ENCODE peak calls at places on chromosome 9, in four cellular contexts. F, R, Q and K are unnamed samples.

GRCh38 chr9:134834957-134835419 is 45.6 kb upstream of the FCN2 start:
- DNase-seq in F (no peak), R (no peak), Q (no peak), K (no peak)

GRCh38 chr9:109817846-109818472 is 38.0 kb downstream of the PALM2AKAP2 start:
- DNase-seq in F (peak; percentile 82), R (peak; percentile 99), Q (peak; percentile 20), K (peak; percentile 88)

GRCh38 chr9:34001308-34001707 is 47.4 kb downstream of the UBAP2 start:
- DNase-seq in F (no peak), R (no peak), Q (no peak), K (no peak)

GRCh38 chr9:72462340-72462739 is 59.1 kb upstream of the TMC1 start:
- DNase-seq in F (no peak), R (peak; percentile 75), Q (no peak), K (peak; percentile 75)

GRCh38 chr9:124260769-124261603 is 3.2 kb downstream of the NEK6 start:
- DNase-seq in F (peak; percentile 33), R (peak; percentile 69), Q (no peak), K (peak; percentile 80)

GRCh38 chr9:13690595-13690994 is 411.1 kb upstream of the MPDZ start:
- DNase-seq in F (no peak), R (peak; percentile 29), Q (no peak), K (no peak)

GRCh38 chr9:130932220-130933069 is 6.6 kb downstream of the FIBCD1 start:
- DNase-seq in F (peak; percentile 73), R (peak; percentile 75), Q (no peak), K (no peak)

GRCh38 chr9:124810513-124811355 is 33.8 kb downstream of the OLFML2A start:
- DNase-seq in F (no peak), R (peak; percentile 90), Q (no peak), K (no peak)

GRCh38 chr9:107868166-107868565 is 378.6 kb upstream of the KLF4 start:
- DNase-seq in F (no peak), R (no peak), Q (no peak), K (no peak)

GRCh38 chr9:135951889-135952663 is 9.1 kb downstream of the UBAC1 start:
- DNase-seq in F (peak; percentile 99), R (peak; percentile 91), Q (no peak), K (no peak)

GRCh38 chr9:92774274-92774673 is 9.6 kb upstream of the BICD2 start:
- DNase-seq in F (no peak), R (peak; percentile 97), Q (no peak), K (no peak)

GRCh38 chr9:91421987-91422765 is 1.5 kb downstream of the NFIL3 start:
- DNase-seq in F (peak; percentile 26), R (peak; percentile 41), Q (no peak), K (peak; percentile 46)

GRCh38 chr9:136222896-136223266 is 18.0 kb upstream of the LHX3 start:
- DNase-seq in F (no peak), R (no peak), Q (no peak), K (no peak)

GRCh38 chr9:119453490-119453911 is 84.3 kb upstream of the BRINP1 start:
- DNase-seq in F (no peak), R (no peak), Q (no peak), K (no peak)

GRCh38 chr9:125852386-125852785 is 105.2 kb downstream of the PBX3 start:
- DNase-seq in F (no peak), R (no peak), Q (no peak), K (no peak)

GRCh38 chr9:128422783-128423150 is 2.1 kb downstream of the CERCAM start:
- DNase-seq in F (no peak), R (no peak), Q (no peak), K (no peak)

GRCh38 chr9:33211695-33212393 is 28.1 kb upstream of the SPINK4 start:
- DNase-seq in F (no peak), R (peak; percentile 38), Q (no peak), K (no peak)

GRCh38 chr9:109248133-109248581 is 72.7 kb downstream of the EPB41L4B start:
- DNase-seq in F (no peak), R (peak; percentile 57), Q (no peak), K (no peak)

GRCh38 chr9:38215465-38215864 is 146.4 kb upstream of the SHB start:
- DNase-seq in F (peak; percentile 28), R (no peak), Q (no peak), K (peak; percentile 25)

GRCh38 chr9:38026021-38026809 is 42.8 kb downstream of the SHB start:
- DNase-seq in F (peak; percentile 66), R (peak; percentile 98), Q (no peak), K (peak; percentile 98)

GRCh38 chr9:17021379-17021970 is 113.4 kb upstream of the CNTLN start:
- DNase-seq in F (no peak), R (peak; percentile 47), Q (no peak), K (no peak)

GRCh38 chr9:14031015-14031414 is 282.9 kb downstream of the NFIB start:
- DNase-seq in F (peak; percentile 7), R (peak; percentile 18), Q (no peak), K (peak; percentile 84)

GRCh38 chr9:21029661-21030060 is 1.8 kb downstream of the HACD4 start:
- DNase-seq in F (no peak), R (no peak), Q (no peak), K (no peak)

GRCh38 chr9:93676310-93677054 is 100.1 kb downstream of the PHF2 start:
- DNase-seq in F (no peak), R (no peak), Q (no peak), K (no peak)

GRCh38 chr9:110763568-110763967 is 95.0 kb downstream of the MUSK start:
- DNase-seq in F (no peak), R (no peak), Q (no peak), K (no peak)

GRCh38 chr9:137878146-137878941 is 762 bp downstream of the CACNA1B start:
- DNase-seq in F (peak; percentile 32), R (no peak), Q (no peak), K (peak; percentile 30)

GRCh38 chr9:19049872-19050636 is 827 bp downstream of the RRAGA start:
- DNase-seq in F (peak; percentile 20), R (peak; percentile 54), Q (no peak), K (peak; percentile 50)

DNA sequence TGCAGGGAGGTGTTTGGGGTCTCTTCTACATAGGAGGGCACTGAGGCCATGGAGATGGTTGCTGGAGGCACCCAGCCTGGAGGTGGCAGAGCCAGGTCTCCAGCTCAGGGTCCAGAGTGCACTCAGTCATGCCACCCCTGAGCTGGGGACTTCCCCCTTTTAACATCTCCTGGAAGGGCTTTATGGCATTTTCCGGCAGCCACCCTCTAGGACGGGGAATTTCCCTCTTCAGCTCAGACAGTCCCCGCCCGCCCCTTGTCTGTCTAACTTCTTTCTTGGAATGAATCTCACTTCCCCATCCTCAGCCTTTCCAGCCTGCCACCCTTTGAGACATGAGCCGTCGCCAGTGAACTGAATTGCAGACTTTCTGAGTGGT is 49.9 kb downstream of the COL15A1 start:
- DNase-seq in F (no peak), R (no peak), Q (peak; percentile 53), K (no peak)
- TF ChIP-seq FOS in F (no peak), R (no peak), Q (no peak), K (no peak)

DNA sequence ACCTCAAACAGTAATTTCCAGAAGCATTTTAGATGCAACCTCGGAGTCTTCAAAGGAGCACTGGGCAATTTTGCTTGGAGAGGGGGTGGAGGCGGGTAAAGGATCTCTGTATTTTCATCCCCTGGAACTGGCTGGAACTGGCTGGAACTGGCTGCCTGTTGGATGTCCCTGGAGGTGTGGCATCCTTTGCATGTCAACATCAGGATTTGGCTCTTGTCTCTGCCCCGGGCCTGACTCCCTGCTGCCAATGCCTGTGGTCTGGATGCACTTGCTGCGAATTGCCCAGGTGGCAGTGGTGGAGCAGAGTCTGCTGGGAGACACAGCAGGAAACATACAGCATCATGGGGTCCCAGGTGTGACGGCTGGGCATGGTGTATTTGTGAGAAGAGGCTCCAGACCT is 391.3 kb downstream of the GADD45G start:
- DNase-seq in F (no peak), R (no peak), Q (no peak), K (no peak)
- TF ChIP-seq FOS in F (no peak), R (no peak), Q (no peak), K (no peak)

GRCh38 chr9:133449760-133450159 is 10.0 kb upstream of the CACFD1 start:
- DNase-seq in F (no peak), R (no peak), Q (no peak), K (no peak)
- TF ChIP-seq FOS in F (no peak), R (no peak), Q (no peak), K (no peak)

GRCh38 chr9:4591123-4591500 is 71.0 kb upstream of the PLPP6 start:
- DNase-seq in F (no peak), R (no peak), Q (no peak), K (peak; percentile 70)
- TF ChIP-seq FOS in F (no peak), R (no peak), Q (no peak), K (no peak)

DNA sequence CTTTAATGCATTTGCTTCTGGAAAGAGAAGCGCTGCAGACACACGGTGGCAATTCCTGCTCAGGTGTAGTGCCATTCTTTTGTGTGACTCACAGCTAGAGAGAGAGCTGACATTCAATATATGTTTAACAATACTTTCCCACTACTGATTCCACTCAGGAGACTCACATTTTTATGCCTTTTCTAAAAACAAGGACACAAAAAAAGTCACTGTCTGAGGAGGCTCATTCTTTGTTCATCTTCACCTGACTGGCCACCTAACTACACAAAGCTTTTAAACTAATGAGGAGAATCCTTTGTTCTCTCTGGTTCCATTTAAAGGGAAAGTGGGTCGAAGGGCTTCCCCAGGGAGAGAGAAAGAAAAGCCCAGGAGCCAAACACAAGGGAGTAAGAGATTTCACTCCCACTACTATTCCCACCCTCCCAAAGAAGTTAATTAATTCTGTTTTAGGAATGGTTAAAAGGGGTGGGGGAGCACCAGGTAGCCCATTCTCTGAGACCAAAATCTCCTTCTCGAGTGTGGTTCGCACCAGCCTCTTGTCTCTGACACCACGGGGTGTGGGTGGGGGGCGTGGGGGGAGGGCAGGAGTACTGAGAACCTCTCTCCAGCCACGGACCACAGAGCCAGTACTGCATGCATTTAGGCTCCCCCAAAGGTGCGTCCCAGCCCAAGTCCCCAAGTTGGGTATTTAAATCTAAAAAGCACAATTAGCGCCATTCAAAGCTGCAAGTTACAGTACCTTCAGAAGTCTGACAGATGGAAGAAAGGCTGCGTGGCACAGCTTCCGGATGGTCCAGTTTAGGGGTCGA is 778 bp downstream of the TRPM3 start:
- DNase-seq in F (no peak), R (no peak), Q (no peak), K (no peak)
- TF ChIP-seq FOS in F (no peak), R (no peak), Q (no peak), K (no peak)

GRCh38 chr9:116049506-116049905 is 104.1 kb upstream of the PAPPA start:
- DNase-seq in F (no peak), R (no peak), Q (no peak), K (no peak)
- TF ChIP-seq FOS in F (no peak), R (no peak), Q (no peak), K (no peak)

GRCh38 chr9:85185486-85186217 is 516.1 kb downstream of the NTRK2 start:
- DNase-seq in F (no peak), R (no peak), Q (no peak), K (no peak)
- TF ChIP-seq FOS in F (no peak), R (no peak), Q (no peak), K (no peak)